ENCODE peak calls at places on chromosomes 11 and 22, in nine cellular contexts. D is gastrocnemius medialis, W is cardiac muscle cell, E is stomach, T is NCI-H226, Z is Right ventricle myocardium superior, G is NCI-H2227 treated with DMSO at 0.1 percent for 48 hours, Y is mesenchymal stem cell, O is NCI-H460. P is an unnamed sample.

GRCh38 chr22:48169227-48169626 is 1406.8 kb downstream of the TBC1D22A start:
- DNase-seq in G (no peak), O (no peak), D (no peak), Y (no peak), Z (no peak), E (no peak), T (no peak), W (no peak), P (peak; percentile 39)

GRCh38 chr11:78759067-78759466 is 184.4 kb upstream of the NARS2 start:
- DNase-seq in Z (no peak), E (no peak), T (no peak), Y (no peak), O (no peak), D (no peak), W (no peak), G (no peak), P (no peak)

GRCh38 chr11:101912823-101913284 is 2.0 kb upstream of the CEP126 start:
- DNase-seq in G (no peak), W (no peak), D (no peak), O (no peak), Y (peak; percentile 77), E (no peak), Z (no peak), T (no peak), P (no peak)

GRCh38 chr11:122037911-122038310 is 78.1 kb downstream of the BLID start:
- DNase-seq in D (no peak), W (no peak), T (no peak), G (no peak), Z (no peak), E (no peak), Y (no peak), O (no peak), P (no peak)

GRCh38 chr11:1652778-1653540 is 23.4 kb downstream of the KRTAP5-5 start:
- DNase-seq in E (peak; percentile 83), Z (peak; percentile 85), T (peak; percentile 22), O (peak; percentile 25), Y (peak; percentile 59), D (peak; percentile 29), W (peak; percentile 79), G (peak; percentile 76), P (peak; percentile 90)

GRCh38 chr22:11627436-11627797 is 3900.6 kb upstream of the OR11H1 start:
- DNase-seq in Y (no peak), T (no peak), O (no peak), W (no peak), G (no peak), Z (no peak), D (no peak), E (no peak), P (no peak)

GRCh38 chr11:134501406-134502152 is 89.5 kb upstream of the B3GAT1 start:
- DNase-seq in W (no peak), Y (no peak), D (no peak), O (no peak), Z (no peak), T (no peak), G (no peak), E (peak; percentile 17), P (peak; percentile 39)

GRCh38 chr11:8354622-8355417 is 91.1 kb upstream of the LMO1 start:
- DNase-seq in G (peak; percentile 93), T (no peak), E (no peak), W (peak; percentile 14), Z (no peak), D (no peak), O (no peak), Y (no peak), P (no peak)

GRCh38 chr22:27057717-27058116 is 400.3 kb downstream of the MIAT start:
- DNase-seq in T (no peak), E (no peak), O (no peak), Z (no peak), G (no peak), W (no peak), Y (no peak), D (no peak), P (no peak)

GRCh38 chr11:119855066-119855465 is 126.1 kb upstream of the NECTIN1 start:
- DNase-seq in Y (no peak), O (no peak), D (no peak), G (no peak), W (no peak), E (no peak), Z (no peak), T (no peak), P (no peak)

GRCh38 chr22:46971141-46971775 is 208.8 kb downstream of the TBC1D22A start:
- DNase-seq in T (no peak), G (peak; percentile 19), E (no peak), D (no peak), Z (peak; percentile 70), Y (peak; percentile 81), W (peak; percentile 67), O (no peak), P (peak; percentile 53)

GRCh38 chr11:1260023-1260501 is 37.2 kb downstream of the MUC5B start:
- DNase-seq in O (peak; percentile 34), E (peak; percentile 41), T (peak; percentile 16), Z (no peak), D (no peak), G (no peak), Y (peak; percentile 10), W (no peak), P (no peak)

GRCh38 chr11:76140912-76141574 is 65.3 kb downstream of the WNT11 start:
- DNase-seq in Z (peak; percentile 78), Y (no peak), O (no peak), T (no peak), G (no peak), E (no peak), D (no peak), W (no peak), P (no peak)

GRCh38 chr11:104151404-104152204 is 12.3 kb downstream of the PDGFD start:
- DNase-seq in T (no peak), E (no peak), Z (no peak), D (no peak), Y (peak; percentile 17), O (peak; percentile 1), W (no peak), G (no peak), P (no peak)

GRCh38 chr11:64120951-64121569 is 44.9 kb downstream of the MACROD1 start:
- DNase-seq in T (peak; percentile 91), W (no peak), O (no peak), E (no peak), G (no peak), Y (peak; percentile 36), D (peak; percentile 32), Z (peak; percentile 51), P (no peak)

GRCh38 chr22:47221840-47222615 is 459.6 kb downstream of the TBC1D22A start:
- DNase-seq in G (no peak), D (no peak), Z (no peak), E (no peak), T (no peak), W (no peak), Y (no peak), O (no peak), P (peak; percentile 42)

GRCh38 chr22:50620861-50621490 is 7.0 kb downstream of the ARSA start:
- DNase-seq in T (no peak), Y (no peak), W (no peak), G (peak; percentile 36), Z (peak; percentile 63), O (no peak), D (no peak), E (no peak), P (no peak)

GRCh38 chr11:132519226-132519860 is 1013.0 kb downstream of the OPCML start:
- DNase-seq in Z (no peak), Y (no peak), O (no peak), T (no peak), G (no peak), E (no peak), D (no peak), W (no peak), P (no peak)

GRCh38 chr22:35591696-35592417 is 25.3 kb downstream of the MB start:
- DNase-seq in Z (no peak), D (no peak), G (no peak), E (no peak), W (no peak), Y (no peak), T (no peak), O (no peak), P (no peak)

GRCh38 chr11:129639300-129639699 is 176.3 kb upstream of the TMEM45B start:
- DNase-seq in O (peak; percentile 62), E (no peak), W (no peak), Y (peak; percentile 97), D (no peak), T (peak; percentile 96), G (no peak), Z (no peak), P (no peak)

GRCh38 chr11:15208570-15209222 is 94.0 kb downstream of the INSC start:
- DNase-seq in D (peak; percentile 38), O (peak; percentile 41), Y (peak; percentile 65), G (peak; percentile 56), W (peak; percentile 87), T (no peak), Z (peak; percentile 80), E (peak; percentile 80), P (peak; percentile 87)

GRCh38 chr22:39932918-39933649 is 27.1 kb upstream of the TMA7B start:
- DNase-seq in G (no peak), O (peak; percentile 24), Y (peak; percentile 35), T (no peak), W (peak; percentile 33), Z (no peak), E (peak; percentile 71), D (no peak), P (no peak)

GRCh38 chr11:113906038-113906437 is 1.4 kb downstream of the HTR3B start:
- DNase-seq in G (no peak), E (peak; percentile 30), Z (no peak), D (no peak), T (no peak), O (peak; percentile 8), W (peak; percentile 65), Y (peak; percentile 56), P (no peak)

GRCh38 chr22:39283312-39284141 is 35.9 kb downstream of the RPL3 start:
- DNase-seq in D (peak; percentile 80), Z (peak; percentile 73), O (no peak), Y (peak; percentile 93), G (no peak), W (peak; percentile 91), E (peak; percentile 60), T (peak; percentile 94), P (peak; percentile 79)

GRCh38 chr11:2679011-2679676 is 20.6 kb downstream of the KCNQ1OT1 start:
- DNase-seq in G (no peak), W (no peak), D (no peak), Y (no peak), T (no peak), Z (no peak), O (no peak), E (no peak), P (no peak)

GRCh38 chr22:19147193-19147780 is 2.8 kb downstream of the GSC2 start:
- DNase-seq in Z (no peak), Y (no peak), E (no peak), T (no peak), O (no peak), D (no peak), W (no peak), G (no peak), P (no peak)

GRCh38 chr22:49979587-49980264 is 19.2 kb downstream of the PIM3 start:
- DNase-seq in Z (peak; percentile 35), W (no peak), E (peak; percentile 70), D (no peak), G (no peak), O (peak; percentile 30), T (no peak), Y (peak; percentile 58), P (peak; percentile 51)

GRCh38 chr11:43392713-43393112 is 34.0 kb downstream of the TTC17 start:
- DNase-seq in O (no peak), G (no peak), T (no peak), Y (no peak), D (no peak), Z (no peak), W (no peak), E (no peak), P (no peak)

GRCh38 chr11:112279901-112280267 is 19.2 kb upstream of the PLET1 start:
- DNase-seq in W (peak; percentile 77), T (no peak), O (peak; percentile 35), Z (peak; percentile 85), Y (peak; percentile 58), G (peak; percentile 38), E (peak; percentile 75), D (peak; percentile 19), P (peak; percentile 86)

GRCh38 chr22:28955817-28956216 is 72.4 kb downstream of the ZNRF3 start:
- DNase-seq in D (no peak), W (no peak), O (no peak), T (no peak), Y (peak; percentile 9), G (no peak), Z (no peak), E (peak; percentile 27), P (no peak)

GRCh38 chr11:118233377-118233776 is 8.6 kb upstream of the JAML start:
- DNase-seq in E (no peak), G (no peak), W (no peak), Y (no peak), O (no peak), Z (no peak), T (no peak), D (no peak), P (no peak)